ENCODE peak calls at places on chromosomes 2 and 18, in four cellular contexts. One of them, this sample, is unnamed.

GRCh38 chr2:239589270-239589825 is 188.5 kb upstream of the HDAC4 start:
- DNase-seq in K562: no peak
- DNase-seq in SK-N-SH: no peak
- DNase-seq in HepG2: no peak
- DNase-seq in this sample: no peak

GRCh38 chr2:88233216-88233615 is 63.1 kb downstream of the THNSL2 start:
- DNase-seq in K562: no peak
- DNase-seq in HepG2: no peak
- DNase-seq in SK-N-SH: no peak
- DNase-seq in this sample: no peak

GRCh38 chr2:30371028-30371708 is 75.9 kb upstream of the LCLAT1 start:
- DNase-seq in K562: no peak
- DNase-seq in SK-N-SH: no peak
- DNase-seq in HepG2: no peak
- DNase-seq in this sample: no peak

GRCh38 chr2:9681427-9681817 is 50.6 kb upstream of the YWHAQ start:
- DNase-seq in SK-N-SH: no peak
- DNase-seq in HepG2: no peak
- DNase-seq in K562: no peak
- DNase-seq in this sample: no peak

GRCh38 chr2:9250091-9250490 is 43.5 kb downstream of the ASAP2 start:
- DNase-seq in SK-N-SH: no peak
- DNase-seq in K562: no peak
- DNase-seq in HepG2: no peak
- DNase-seq in this sample: no peak

GRCh38 chr2:218360453-218360852 is 3.8 kb downstream of the CATIP start:
- DNase-seq in SK-N-SH: no peak
- DNase-seq in HepG2: no peak
- DNase-seq in K562: peak; percentile 35
- DNase-seq in this sample: no peak

GRCh38 chr2:54808642-54809041 is 85.2 kb downstream of the EML6 start:
- DNase-seq in HepG2: no peak
- DNase-seq in K562: no peak
- DNase-seq in SK-N-SH: no peak
- DNase-seq in this sample: no peak

GRCh38 chr2:154758871-154759270 is 60.4 kb downstream of the KCNJ3 start:
- DNase-seq in SK-N-SH: no peak
- DNase-seq in HepG2: no peak
- DNase-seq in K562: no peak
- DNase-seq in this sample: no peak

GRCh38 chr2:61485281-61485680 is 14.4 kb upstream of the USP34 start:
- DNase-seq in K562: no peak
- DNase-seq in HepG2: no peak
- DNase-seq in SK-N-SH: no peak
- DNase-seq in this sample: no peak

GRCh38 chr2:64913357-64913869 is 75.8 kb upstream of the SLC1A4 start:
- DNase-seq in HepG2: peak; percentile 47
- DNase-seq in SK-N-SH: peak; percentile 20
- DNase-seq in K562: peak; percentile 31
- DNase-seq in this sample: peak; percentile 18

GRCh38 chr2:147888665-147889064 is 43.8 kb downstream of the ACVR2A start:
- DNase-seq in SK-N-SH: no peak
- DNase-seq in K562: no peak
- DNase-seq in HepG2: no peak
- DNase-seq in this sample: no peak

GRCh38 chr2:207528980-207529329 is 807 bp upstream of the CREB1 start:
- DNase-seq in HepG2: peak; percentile 25
- DNase-seq in K562: peak; percentile 41
- DNase-seq in SK-N-SH: no peak
- DNase-seq in this sample: peak; percentile 31

GRCh38 chr18:67104700-67105284 is 411.7 kb downstream of the DSEL start:
- DNase-seq in K562: peak; percentile 2
- DNase-seq in HepG2: peak; percentile 55
- DNase-seq in SK-N-SH: peak; percentile 24
- DNase-seq in this sample: peak; percentile 17

GRCh38 chr18:79167526-79168190 is 98.5 kb downstream of the ATP9B start:
- DNase-seq in HepG2: no peak
- DNase-seq in SK-N-SH: no peak
- DNase-seq in K562: no peak
- DNase-seq in this sample: no peak

DNA sequence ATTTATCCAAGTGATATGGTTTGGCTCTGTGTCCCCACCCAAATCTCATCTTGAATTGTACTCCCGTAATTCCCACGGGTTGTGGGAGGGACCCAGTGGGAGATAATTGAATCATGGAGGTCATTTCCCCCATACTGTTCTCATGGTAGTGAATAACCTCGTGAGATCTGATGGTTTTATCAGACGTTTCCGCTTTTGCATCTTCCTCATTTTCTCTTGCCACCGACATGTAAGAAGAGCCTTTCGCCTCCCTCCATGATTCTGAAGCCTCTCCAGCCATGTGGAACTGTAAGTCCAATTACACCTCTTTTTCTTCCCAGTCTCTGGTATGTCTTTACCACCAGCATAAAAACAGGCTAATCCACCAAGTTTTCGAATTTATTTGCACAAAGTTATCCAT is 20.3 kb upstream of the CHST10 start:
- DNase-seq in HepG2: no peak
- DNase-seq in K562: no peak
- DNase-seq in SK-N-SH: no peak
- DNase-seq in this sample: no peak
- TF ChIP-seq FOXM1 in HepG2: no peak
- TF ChIP-seq FOXM1 in K562: no peak
- TF ChIP-seq FOXM1 in SK-N-SH: no peak
- TF ChIP-seq FOXM1 in this sample: no peak

DNA sequence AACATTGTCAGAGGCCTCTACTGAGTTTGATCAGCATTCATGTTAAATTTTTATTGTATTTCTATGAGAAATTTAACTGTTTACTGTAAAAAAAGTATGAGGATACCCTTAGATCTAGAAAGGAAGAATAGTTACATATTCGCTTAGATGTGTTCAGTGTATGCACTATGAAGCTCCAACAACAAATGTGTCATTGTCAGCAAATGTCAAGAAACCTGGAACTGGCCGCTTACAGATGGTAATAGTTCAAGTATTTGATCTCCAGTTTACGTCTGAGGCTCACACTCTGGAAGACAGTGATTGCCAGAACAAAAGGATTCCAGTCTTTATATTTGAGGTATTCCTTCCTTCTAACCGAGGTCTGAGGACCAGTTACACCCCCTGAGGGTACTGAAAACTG is 921.2 kb upstream of the LRRTM1 start:
- DNase-seq in K562: no peak
- DNase-seq in HepG2: no peak
- DNase-seq in SK-N-SH: no peak
- DNase-seq in this sample: no peak
- TF ChIP-seq FOXM1 in K562: no peak
- TF ChIP-seq FOXM1 in HepG2: no peak
- TF ChIP-seq FOXM1 in SK-N-SH: no peak
- TF ChIP-seq FOXM1 in this sample: no peak

GRCh38 chr2:241410739-241411176 is 54.7 kb downstream of the FARP2 start:
- DNase-seq in HepG2: peak; percentile 45
- DNase-seq in SK-N-SH: no peak
- DNase-seq in K562: peak; percentile 32
- DNase-seq in this sample: no peak
- TF ChIP-seq FOXM1 in HepG2: no peak
- TF ChIP-seq FOXM1 in SK-N-SH: no peak
- TF ChIP-seq FOXM1 in K562: no peak
- TF ChIP-seq FOXM1 in this sample: no peak

GRCh38 chr2:50591642-50592041 is 440.3 kb downstream of the NRXN1 start:
- DNase-seq in HepG2: no peak
- DNase-seq in K562: no peak
- DNase-seq in SK-N-SH: no peak
- DNase-seq in this sample: no peak

GRCh38 chr2:50596521-50596920 is 435.4 kb downstream of the NRXN1 start:
- DNase-seq in SK-N-SH: no peak
- DNase-seq in HepG2: no peak
- DNase-seq in K562: no peak
- DNase-seq in this sample: no peak

GRCh38 chr2:50594233-50594632 is 437.7 kb downstream of the NRXN1 start:
- DNase-seq in SK-N-SH: no peak
- DNase-seq in K562: no peak
- DNase-seq in HepG2: no peak
- DNase-seq in this sample: no peak

GRCh38 chr2:50597206-50597605 is 434.7 kb downstream of the NRXN1 start:
- DNase-seq in K562: no peak
- DNase-seq in SK-N-SH: no peak
- DNase-seq in HepG2: no peak
- DNase-seq in this sample: no peak
- TF ChIP-seq FOXM1 in K562: no peak
- TF ChIP-seq FOXM1 in SK-N-SH: no peak
- TF ChIP-seq FOXM1 in HepG2: no peak
- TF ChIP-seq FOXM1 in this sample: no peak

GRCh38 chr2:28247326-28247725 is 145.3 kb upstream of the FOSL2 start:
- DNase-seq in SK-N-SH: no peak
- DNase-seq in K562: no peak
- DNase-seq in HepG2: no peak
- DNase-seq in this sample: no peak
- TF ChIP-seq FOXM1 in SK-N-SH: no peak
- TF ChIP-seq FOXM1 in K562: no peak
- TF ChIP-seq FOXM1 in HepG2: no peak
- TF ChIP-seq FOXM1 in this sample: no peak

DNA sequence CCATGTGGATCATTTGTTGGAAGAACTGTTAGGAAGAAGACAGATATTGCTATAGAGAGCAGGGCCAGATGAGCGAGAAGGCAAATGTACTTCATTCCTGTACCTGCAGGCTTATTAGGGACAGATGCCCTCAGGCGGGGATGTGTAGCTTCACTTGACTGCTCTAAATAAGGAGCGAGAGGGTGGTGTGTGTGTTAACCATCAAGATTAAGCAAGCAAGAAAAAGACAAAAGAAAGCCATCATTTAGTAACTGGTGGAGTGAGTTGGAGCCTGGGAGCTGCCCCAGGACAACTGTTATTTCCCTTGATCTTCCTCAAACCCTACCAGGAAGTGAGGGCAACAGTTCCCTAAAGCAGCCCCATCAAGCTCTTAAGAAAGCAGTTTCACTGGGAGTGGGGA is 36.5 kb downstream of the NEDD4L start:
- DNase-seq in HepG2: no peak
- DNase-seq in SK-N-SH: no peak
- DNase-seq in K562: no peak
- DNase-seq in this sample: no peak
- TF ChIP-seq FOXM1 in HepG2: no peak
- TF ChIP-seq FOXM1 in SK-N-SH: no peak
- TF ChIP-seq FOXM1 in K562: no peak
- TF ChIP-seq FOXM1 in this sample: no peak